ENCODE peak calls at places on chromosomes 13 and 19, in six cellular contexts. One of them, this sample, is unnamed.

GRCh38 chr13:107721436-107721835 is 493.9 kb downstream of the LIG4 start:
- DNase-seq in HFF-Myc: no peak
- DNase-seq in astrocyte of the cerebellum: no peak
- DNase-seq in cardiac muscle cell: no peak
- DNase-seq in retinal pigment epithelial cell: no peak
- DNase-seq in MM.1S: no peak
- DNase-seq in this sample: no peak

GRCh38 chr13:98677398-98677797 is 75.1 kb downstream of the SLC15A1 start:
- DNase-seq in HFF-Myc: no peak
- DNase-seq in astrocyte of the cerebellum: peak
- DNase-seq in cardiac muscle cell: no peak
- DNase-seq in retinal pigment epithelial cell: no peak
- DNase-seq in MM.1S: no peak
- DNase-seq in this sample: no peak

GRCh38 chr13:112325142-112325808 is 50.9 kb upstream of the SPACA7 start:
- DNase-seq in HFF-Myc: no peak
- DNase-seq in astrocyte of the cerebellum: no peak
- DNase-seq in cardiac muscle cell: no peak
- DNase-seq in retinal pigment epithelial cell: no peak
- DNase-seq in MM.1S: no peak
- DNase-seq in this sample: no peak

GRCh38 chr19:23222998-23223652 is 27.1 kb downstream of the ZNF724 start:
- DNase-seq in HFF-Myc: no peak
- DNase-seq in astrocyte of the cerebellum: no peak
- DNase-seq in cardiac muscle cell: no peak
- DNase-seq in retinal pigment epithelial cell: no peak
- DNase-seq in MM.1S: no peak
- DNase-seq in this sample: no peak

GRCh38 chr19:2782357-2782935 is 627 bp downstream of the SGTA start:
- DNase-seq in HFF-Myc: no peak
- DNase-seq in astrocyte of the cerebellum: no peak
- DNase-seq in cardiac muscle cell: peak
- DNase-seq in retinal pigment epithelial cell: no peak
- DNase-seq in MM.1S: peak
- DNase-seq in this sample: no peak

GRCh38 chr19:17348700-17349099 is 11.3 kb downstream of the GTPBP3 start:
- DNase-seq in HFF-Myc: peak
- DNase-seq in astrocyte of the cerebellum: peak
- DNase-seq in cardiac muscle cell: peak
- DNase-seq in retinal pigment epithelial cell: no peak
- DNase-seq in MM.1S: no peak
- DNase-seq in this sample: peak

GRCh38 chr13:64993514-64994164 is 2236.5 kb downstream of the PCDH9 start:
- DNase-seq in HFF-Myc: no peak
- DNase-seq in astrocyte of the cerebellum: no peak
- DNase-seq in cardiac muscle cell: no peak
- DNase-seq in retinal pigment epithelial cell: no peak
- DNase-seq in MM.1S: peak
- DNase-seq in this sample: no peak

GRCh38 chr13:79491715-79492114 is 10.8 kb downstream of the NDFIP2 start:
- DNase-seq in HFF-Myc: peak
- DNase-seq in astrocyte of the cerebellum: peak
- DNase-seq in cardiac muscle cell: peak
- DNase-seq in retinal pigment epithelial cell: peak
- DNase-seq in MM.1S: no peak
- DNase-seq in this sample: no peak

GRCh38 chr19:14470031-14470876 is 4.9 kb downstream of the PTGER1 start:
- DNase-seq in HFF-Myc: no peak
- DNase-seq in astrocyte of the cerebellum: no peak
- DNase-seq in cardiac muscle cell: no peak
- DNase-seq in retinal pigment epithelial cell: no peak
- DNase-seq in MM.1S: no peak
- DNase-seq in this sample: no peak

GRCh38 chr13:28045861-28046260 is 54.5 kb downstream of the FLT3 start:
- DNase-seq in HFF-Myc: no peak
- DNase-seq in astrocyte of the cerebellum: no peak
- DNase-seq in cardiac muscle cell: no peak
- DNase-seq in retinal pigment epithelial cell: no peak
- DNase-seq in MM.1S: no peak
- DNase-seq in this sample: no peak

DNA sequence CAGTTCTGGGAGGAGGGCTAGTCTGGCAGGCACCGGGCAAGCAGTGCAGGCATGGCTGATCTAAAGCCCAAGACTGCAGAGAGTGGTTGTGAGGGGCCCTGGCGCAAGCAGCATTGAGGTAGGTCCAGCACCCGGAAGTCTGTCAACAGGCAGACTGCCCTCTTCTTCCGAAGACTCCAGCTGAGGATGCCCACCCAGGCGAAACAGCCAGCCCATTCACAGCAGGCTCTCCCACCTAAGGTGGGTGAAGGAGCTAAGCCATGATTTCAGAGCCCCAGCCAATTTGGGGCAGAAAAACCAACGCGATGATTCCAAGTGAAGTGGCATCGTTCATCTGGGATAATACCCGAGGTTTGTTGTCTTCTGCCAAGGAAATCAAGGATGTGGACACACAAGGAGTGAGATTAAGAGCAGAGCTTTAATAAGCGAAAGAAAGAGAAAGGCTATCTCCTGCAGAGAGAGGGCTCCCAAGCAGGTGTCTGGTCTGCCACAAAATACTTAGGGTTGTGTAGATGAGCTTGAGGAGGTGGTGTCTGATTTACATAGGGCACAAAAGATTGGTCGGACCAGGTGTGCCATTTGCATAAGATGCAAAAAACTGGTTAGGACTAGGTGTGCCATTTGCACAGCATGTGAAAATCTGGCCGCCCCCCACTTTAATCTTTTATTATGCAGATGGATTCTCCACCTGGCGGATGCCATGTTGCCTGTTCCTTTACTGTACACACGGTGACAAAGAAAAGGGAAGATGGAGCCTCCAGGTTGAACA is 22.6 kb downstream of the FAM124A start:
- DNase-seq in HFF-Myc: no peak
- DNase-seq in astrocyte of the cerebellum: no peak
- DNase-seq in cardiac muscle cell: no peak
- DNase-seq in retinal pigment epithelial cell: no peak
- DNase-seq in MM.1S: no peak
- DNase-seq in this sample: no peak
- H3K4me3 ChIP-seq in HFF-Myc: no peak
- H3K4me3 ChIP-seq in astrocyte of the cerebellum: no peak
- H3K4me3 ChIP-seq in cardiac muscle cell: no peak
- H3K4me3 ChIP-seq in retinal pigment epithelial cell: no peak
- H3K4me3 ChIP-seq in MM.1S: no peak
- H3K4me3 ChIP-seq in this sample: no peak

DNA sequence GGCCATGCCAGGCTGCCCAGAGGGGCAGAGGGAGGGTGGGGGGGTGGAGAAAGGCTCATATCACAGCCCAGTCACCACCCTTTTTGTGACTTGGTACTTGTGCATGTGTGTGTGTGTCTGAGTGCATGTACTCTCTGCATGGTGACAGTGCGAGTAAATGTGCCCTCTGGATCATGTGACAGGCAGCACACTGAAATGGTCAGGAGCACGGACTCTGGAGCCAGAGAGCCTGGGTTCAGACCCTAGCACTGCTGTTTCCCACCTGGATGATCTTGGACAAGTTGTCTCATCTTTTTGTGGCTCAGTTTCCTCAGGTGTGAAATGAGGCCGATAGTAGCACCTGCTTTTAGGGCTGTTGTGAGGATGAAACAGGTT is 2.0 kb downstream of the CIC start:
- DNase-seq in HFF-Myc: no peak
- DNase-seq in astrocyte of the cerebellum: no peak
- DNase-seq in cardiac muscle cell: no peak
- DNase-seq in retinal pigment epithelial cell: no peak
- DNase-seq in MM.1S: peak
- DNase-seq in this sample: no peak
- H3K4me3 ChIP-seq in HFF-Myc: peak
- H3K4me3 ChIP-seq in astrocyte of the cerebellum: peak
- H3K4me3 ChIP-seq in cardiac muscle cell: no peak
- H3K4me3 ChIP-seq in retinal pigment epithelial cell: peak
- H3K4me3 ChIP-seq in MM.1S: peak
- H3K4me3 ChIP-seq in this sample: peak

GRCh38 chr19:7917292-7918061 is 2.7 kb upstream of the SNAPC2 start:
- DNase-seq in HFF-Myc: no peak
- DNase-seq in astrocyte of the cerebellum: no peak
- DNase-seq in cardiac muscle cell: peak
- DNase-seq in retinal pigment epithelial cell: no peak
- DNase-seq in MM.1S: peak
- DNase-seq in this sample: no peak
- H3K4me3 ChIP-seq in HFF-Myc: peak
- H3K4me3 ChIP-seq in astrocyte of the cerebellum: peak
- H3K4me3 ChIP-seq in cardiac muscle cell: peak
- H3K4me3 ChIP-seq in retinal pigment epithelial cell: no peak
- H3K4me3 ChIP-seq in MM.1S: peak
- H3K4me3 ChIP-seq in this sample: peak

GRCh38 chr19:42097461-42097860 is 21.5 kb downstream of the ZNF574 start:
- DNase-seq in HFF-Myc: no peak
- DNase-seq in astrocyte of the cerebellum: no peak
- DNase-seq in cardiac muscle cell: no peak
- DNase-seq in retinal pigment epithelial cell: no peak
- DNase-seq in MM.1S: no peak
- DNase-seq in this sample: no peak

GRCh38 chr19:42093505-42093904 is 17.5 kb downstream of the ZNF574 start:
- DNase-seq in HFF-Myc: no peak
- DNase-seq in astrocyte of the cerebellum: no peak
- DNase-seq in cardiac muscle cell: no peak
- DNase-seq in retinal pigment epithelial cell: no peak
- DNase-seq in MM.1S: no peak
- DNase-seq in this sample: no peak

GRCh38 chr19:42095814-42096230 is 19.9 kb downstream of the ZNF574 start:
- DNase-seq in HFF-Myc: no peak
- DNase-seq in astrocyte of the cerebellum: no peak
- DNase-seq in cardiac muscle cell: no peak
- DNase-seq in retinal pigment epithelial cell: no peak
- DNase-seq in MM.1S: no peak
- DNase-seq in this sample: no peak

GRCh38 chr19:42096255-42096837 is 20.4 kb downstream of the ZNF574 start:
- DNase-seq in HFF-Myc: no peak
- DNase-seq in astrocyte of the cerebellum: no peak
- DNase-seq in cardiac muscle cell: no peak
- DNase-seq in retinal pigment epithelial cell: no peak
- DNase-seq in MM.1S: no peak
- DNase-seq in this sample: no peak

DNA sequence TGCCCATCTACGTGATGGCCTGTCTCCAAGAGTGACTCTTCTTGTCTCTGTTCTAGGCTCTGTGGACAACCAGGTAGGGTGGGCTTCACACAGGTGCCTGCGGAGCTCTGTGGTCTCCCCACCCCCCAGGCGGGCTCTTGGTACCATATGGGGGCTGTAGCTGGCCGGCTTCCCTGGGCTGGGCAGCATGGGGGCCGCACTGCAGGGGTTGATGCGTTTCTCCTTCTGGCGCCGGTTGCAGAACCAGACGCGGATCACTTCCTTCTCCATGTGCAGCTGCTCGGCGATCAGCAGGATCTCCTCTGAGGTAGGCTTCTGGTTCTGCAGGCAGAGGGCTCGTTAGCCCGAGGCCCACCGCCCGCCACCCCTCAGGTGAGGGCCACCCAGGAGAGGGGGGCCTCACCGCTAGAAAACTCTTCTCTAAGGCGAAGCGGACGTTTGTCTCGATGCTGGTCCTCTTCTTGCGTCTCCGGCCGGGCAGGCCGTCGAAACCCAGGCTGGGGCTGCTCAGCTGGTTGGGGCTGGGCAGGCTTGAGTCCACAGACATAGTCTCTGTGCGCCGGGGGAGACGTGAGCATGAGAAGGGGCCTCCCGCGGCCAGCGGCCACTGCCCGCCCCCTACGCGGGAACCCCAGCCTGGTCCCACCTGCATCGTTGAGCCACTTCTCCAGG is 19.3 kb downstream of the ZNF574 start:
- DNase-seq in HFF-Myc: no peak
- DNase-seq in astrocyte of the cerebellum: no peak
- DNase-seq in cardiac muscle cell: no peak
- DNase-seq in retinal pigment epithelial cell: no peak
- DNase-seq in MM.1S: no peak
- DNase-seq in this sample: no peak
- H3K4me3 ChIP-seq in HFF-Myc: no peak
- H3K4me3 ChIP-seq in astrocyte of the cerebellum: no peak
- H3K4me3 ChIP-seq in cardiac muscle cell: no peak
- H3K4me3 ChIP-seq in retinal pigment epithelial cell: no peak
- H3K4me3 ChIP-seq in MM.1S: no peak
- H3K4me3 ChIP-seq in this sample: no peak

DNA sequence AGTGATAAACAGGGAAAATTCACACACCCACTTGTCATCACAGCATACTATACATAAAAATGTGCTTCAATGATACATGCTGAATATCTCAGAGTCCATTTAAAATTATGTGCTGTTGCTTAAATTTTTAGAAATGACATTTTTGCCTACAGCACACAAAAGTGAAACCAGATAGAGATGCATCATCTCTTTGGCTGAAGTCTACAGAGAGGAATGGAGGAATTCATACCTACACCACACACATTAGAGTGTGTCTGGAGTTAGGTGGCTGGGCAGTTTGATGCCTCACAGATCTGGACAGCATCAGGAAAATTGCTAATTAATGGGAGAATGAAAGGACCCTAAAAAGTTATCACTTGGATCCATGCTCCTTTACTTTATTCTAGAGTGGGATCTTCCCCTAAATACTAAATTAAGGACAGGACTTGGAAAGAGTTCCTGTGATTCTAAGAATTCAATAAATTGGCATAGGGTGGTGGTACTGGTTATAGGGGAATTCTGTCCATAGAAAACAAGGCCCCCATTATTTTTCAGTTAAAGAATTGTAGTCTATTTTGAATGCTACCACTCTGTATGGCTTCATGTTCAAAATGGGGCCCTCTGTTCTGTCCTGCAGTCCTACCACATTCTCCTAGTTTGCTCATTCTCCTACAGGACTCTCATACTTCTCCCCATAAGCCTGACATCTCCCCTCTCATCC is 41.3 kb downstream of the RCBTB2 start:
- DNase-seq in HFF-Myc: no peak
- DNase-seq in astrocyte of the cerebellum: no peak
- DNase-seq in cardiac muscle cell: no peak
- DNase-seq in retinal pigment epithelial cell: no peak
- DNase-seq in MM.1S: peak
- DNase-seq in this sample: no peak
- H3K4me3 ChIP-seq in HFF-Myc: peak
- H3K4me3 ChIP-seq in astrocyte of the cerebellum: no peak
- H3K4me3 ChIP-seq in cardiac muscle cell: no peak
- H3K4me3 ChIP-seq in retinal pigment epithelial cell: no peak
- H3K4me3 ChIP-seq in MM.1S: peak
- H3K4me3 ChIP-seq in this sample: no peak

DNA sequence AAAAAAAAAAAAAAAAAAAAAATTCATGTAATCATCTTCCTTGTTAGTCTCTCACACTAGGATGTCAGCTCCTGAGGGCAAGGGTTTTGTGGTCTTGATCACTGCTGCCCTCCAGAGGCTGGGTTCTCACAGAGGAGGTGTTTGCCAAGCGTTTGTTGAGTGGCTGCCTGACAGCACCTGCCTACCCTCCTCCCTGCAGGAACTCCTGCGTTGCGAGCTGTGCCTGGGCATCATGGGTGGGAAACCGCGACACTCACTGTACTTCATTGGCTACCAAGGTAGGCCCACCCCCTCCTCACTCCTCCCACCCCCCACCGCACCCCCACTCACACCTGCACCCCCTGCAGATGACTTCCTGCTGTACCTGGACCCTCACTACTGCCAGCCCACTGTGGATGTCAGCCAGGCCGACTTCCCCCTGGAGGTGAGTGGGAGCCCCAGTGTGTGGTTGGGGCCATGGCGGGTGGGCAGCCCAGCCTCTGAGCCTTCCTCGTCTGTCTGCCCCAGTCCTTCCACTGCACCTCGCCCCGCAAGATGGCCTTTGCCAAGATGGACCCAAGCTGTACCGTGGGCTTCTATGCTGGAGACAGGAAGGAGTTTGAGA is 8.1 kb downstream of the ATG4D start:
- DNase-seq in HFF-Myc: peak
- DNase-seq in astrocyte of the cerebellum: no peak
- DNase-seq in cardiac muscle cell: peak
- DNase-seq in retinal pigment epithelial cell: no peak
- DNase-seq in MM.1S: peak
- DNase-seq in this sample: no peak
- H3K4me3 ChIP-seq in HFF-Myc: no peak
- H3K4me3 ChIP-seq in astrocyte of the cerebellum: no peak
- H3K4me3 ChIP-seq in cardiac muscle cell: no peak
- H3K4me3 ChIP-seq in retinal pigment epithelial cell: no peak
- H3K4me3 ChIP-seq in MM.1S: no peak
- H3K4me3 ChIP-seq in this sample: no peak